ENCODE peak calls at places on chromosomes 4 and X, in five cellular contexts. B, R, P, W and G are unnamed samples.

GRCh38 chr4:24105183-24106039 is 215.6 kb upstream of the PPARGC1A start:
- DNase-seq in B (no peak), R (no peak), P (no peak), W (no peak), G (no peak)

GRCh38 chr4:116180056-116180690 is 905.2 kb downstream of the TRAM1L1 start:
- DNase-seq in B (no peak), R (no peak), P (peak), W (peak), G (peak)

GRCh38 chrX:16603822-16604221 is 46.1 kb upstream of the S100G start:
- DNase-seq in B (peak), R (no peak), P (no peak), W (no peak), G (no peak)

GRCh38 chr4:140037353-140038030 is 116.5 kb downstream of the MAML3 start:
- DNase-seq in B (peak), R (no peak), P (no peak), W (no peak), G (no peak)

GRCh38 chrX:1248381-1249061 is 20.1 kb upstream of the CSF2RA start:
- DNase-seq in B (no peak), R (no peak), P (peak), W (no peak), G (no peak)

GRCh38 chr4:177185151-177185550 is 124.5 kb upstream of the NEIL3 start:
- DNase-seq in B (no peak), R (no peak), P (no peak), W (no peak), G (no peak)

GRCh38 chrX:103628386-103629290 is at the start of gene TCEAL1:
- DNase-seq in B (no peak), R (peak), P (peak), W (peak), G (peak)

GRCh38 chr4:83851261-83852084 is 315.6 kb downstream of the GPAT3 start:
- DNase-seq in B (no peak), R (no peak), P (no peak), W (no peak), G (no peak)